ENCODE peak calls at places on chromosome 9, in six cellular contexts. One of them, this sample, is unnamed.

GRCh38 chr9:35844628-35845301 is 15.7 kb downstream of the TMEM8B start:
- DNase-seq in ovary: no peak
- DNase-seq in CD8-positive, alpha-beta T cell: no peak
- DNase-seq in heart left ventricle: peak
- DNase-seq in HL-60: peak
- DNase-seq in mucosa of descending colon: peak
- DNase-seq in this sample: no peak

GRCh38 chr9:124033348-124033747 is 21.8 kb downstream of the LHX2 start:
- DNase-seq in HL-60: no peak
- DNase-seq in ovary: no peak
- DNase-seq in mucosa of descending colon: no peak
- DNase-seq in CD8-positive, alpha-beta T cell: no peak
- DNase-seq in heart left ventricle: no peak
- DNase-seq in this sample: no peak

GRCh38 chr9:73179594-73179993 is 27.9 kb downstream of the ANXA1 start:
- DNase-seq in mucosa of descending colon: no peak
- DNase-seq in heart left ventricle: no peak
- DNase-seq in CD8-positive, alpha-beta T cell: no peak
- DNase-seq in HL-60: no peak
- DNase-seq in ovary: no peak
- DNase-seq in this sample: no peak

GRCh38 chr9:112750111-112750766 is at the start of gene SNX30:
- DNase-seq in ovary: peak
- DNase-seq in CD8-positive, alpha-beta T cell: peak
- DNase-seq in heart left ventricle: peak
- DNase-seq in mucosa of descending colon: peak
- DNase-seq in HL-60: peak
- DNase-seq in this sample: peak

GRCh38 chr9:107712390-107712789 is 222.8 kb upstream of the KLF4 start:
- DNase-seq in HL-60: peak
- DNase-seq in mucosa of descending colon: no peak
- DNase-seq in heart left ventricle: no peak
- DNase-seq in CD8-positive, alpha-beta T cell: no peak
- DNase-seq in ovary: no peak
- DNase-seq in this sample: no peak

GRCh38 chr9:122334916-122335315 is 35.9 kb upstream of the PTGS1 start:
- DNase-seq in heart left ventricle: no peak
- DNase-seq in CD8-positive, alpha-beta T cell: no peak
- DNase-seq in HL-60: no peak
- DNase-seq in ovary: no peak
- DNase-seq in mucosa of descending colon: no peak
- DNase-seq in this sample: no peak

GRCh38 chr9:20526500-20527319 is 95.6 kb downstream of the MLLT3 start:
- DNase-seq in HL-60: no peak
- DNase-seq in mucosa of descending colon: no peak
- DNase-seq in CD8-positive, alpha-beta T cell: no peak
- DNase-seq in heart left ventricle: no peak
- DNase-seq in ovary: no peak
- DNase-seq in this sample: no peak

GRCh38 chr9:70959366-70959765 is 162.1 kb downstream of the TRPM3 start:
- DNase-seq in heart left ventricle: no peak
- DNase-seq in mucosa of descending colon: no peak
- DNase-seq in CD8-positive, alpha-beta T cell: no peak
- DNase-seq in HL-60: no peak
- DNase-seq in ovary: no peak
- DNase-seq in this sample: no peak

GRCh38 chr9:88355166-88355565 is 33.1 kb upstream of the SPIN1 start:
- DNase-seq in heart left ventricle: no peak
- DNase-seq in ovary: no peak
- DNase-seq in CD8-positive, alpha-beta T cell: no peak
- DNase-seq in HL-60: no peak
- DNase-seq in mucosa of descending colon: no peak
- DNase-seq in this sample: no peak

GRCh38 chr9:71620806-71621205 is 147.5 kb downstream of the CEMIP2 start:
- DNase-seq in mucosa of descending colon: no peak
- DNase-seq in heart left ventricle: no peak
- DNase-seq in ovary: no peak
- DNase-seq in CD8-positive, alpha-beta T cell: no peak
- DNase-seq in HL-60: no peak
- DNase-seq in this sample: no peak

GRCh38 chr9:88747768-88748167 is 212.8 kb downstream of the NXNL2 start:
- DNase-seq in mucosa of descending colon: no peak
- DNase-seq in heart left ventricle: no peak
- DNase-seq in CD8-positive, alpha-beta T cell: no peak
- DNase-seq in HL-60: peak
- DNase-seq in ovary: peak
- DNase-seq in this sample: no peak

GRCh38 chr9:112680731-112681402 is 37.0 kb downstream of the INIP start:
- DNase-seq in ovary: no peak
- DNase-seq in HL-60: no peak
- DNase-seq in mucosa of descending colon: no peak
- DNase-seq in heart left ventricle: no peak
- DNase-seq in CD8-positive, alpha-beta T cell: no peak
- DNase-seq in this sample: no peak

GRCh38 chr9:84261082-84261746 is 79.3 kb downstream of the SLC28A3 start:
- DNase-seq in HL-60: peak
- DNase-seq in heart left ventricle: peak
- DNase-seq in mucosa of descending colon: peak
- DNase-seq in ovary: peak
- DNase-seq in CD8-positive, alpha-beta T cell: peak
- DNase-seq in this sample: peak

GRCh38 chr9:107019216-107019615 is 156.2 kb downstream of the ZNF462 start:
- DNase-seq in HL-60: no peak
- DNase-seq in heart left ventricle: no peak
- DNase-seq in CD8-positive, alpha-beta T cell: no peak
- DNase-seq in ovary: no peak
- DNase-seq in mucosa of descending colon: no peak
- DNase-seq in this sample: no peak

GRCh38 chr9:129590466-129590865 is 30.4 kb downstream of the C9orf50 start:
- DNase-seq in heart left ventricle: no peak
- DNase-seq in mucosa of descending colon: no peak
- DNase-seq in CD8-positive, alpha-beta T cell: no peak
- DNase-seq in HL-60: no peak
- DNase-seq in ovary: no peak
- DNase-seq in this sample: no peak

GRCh38 chr9:36345103-36345846 is 54.8 kb downstream of the RNF38 start:
- DNase-seq in mucosa of descending colon: no peak
- DNase-seq in heart left ventricle: no peak
- DNase-seq in ovary: no peak
- DNase-seq in HL-60: no peak
- DNase-seq in CD8-positive, alpha-beta T cell: no peak
- DNase-seq in this sample: no peak

GRCh38 chr9:121271368-121272351 is 3.7 kb downstream of the GSN start:
- DNase-seq in mucosa of descending colon: no peak
- DNase-seq in CD8-positive, alpha-beta T cell: no peak
- DNase-seq in HL-60: peak
- DNase-seq in ovary: peak
- DNase-seq in heart left ventricle: peak
- DNase-seq in this sample: no peak

GRCh38 chr9:16530669-16531461 is 339.6 kb downstream of the BNC2 start:
- DNase-seq in heart left ventricle: no peak
- DNase-seq in ovary: peak
- DNase-seq in mucosa of descending colon: no peak
- DNase-seq in HL-60: peak
- DNase-seq in CD8-positive, alpha-beta T cell: no peak
- DNase-seq in this sample: no peak

GRCh38 chr9:111661150-111661801 is at the start of gene GNG10:
- DNase-seq in HL-60: peak
- DNase-seq in CD8-positive, alpha-beta T cell: peak
- DNase-seq in ovary: peak
- DNase-seq in heart left ventricle: peak
- DNase-seq in mucosa of descending colon: peak
- DNase-seq in this sample: peak

GRCh38 chr9:125825762-125826161 is 78.6 kb downstream of the PBX3 start:
- DNase-seq in mucosa of descending colon: no peak
- DNase-seq in CD8-positive, alpha-beta T cell: no peak
- DNase-seq in HL-60: no peak
- DNase-seq in heart left ventricle: no peak
- DNase-seq in ovary: no peak
- DNase-seq in this sample: no peak

GRCh38 chr9:129875181-129875611 is 39.9 kb downstream of the USP20 start:
- DNase-seq in HL-60: no peak
- DNase-seq in ovary: no peak
- DNase-seq in CD8-positive, alpha-beta T cell: no peak
- DNase-seq in heart left ventricle: no peak
- DNase-seq in mucosa of descending colon: no peak
- DNase-seq in this sample: no peak

GRCh38 chr9:125632321-125633115 is 74.5 kb downstream of the MAPKAP1 start:
- DNase-seq in heart left ventricle: no peak
- DNase-seq in HL-60: peak
- DNase-seq in CD8-positive, alpha-beta T cell: no peak
- DNase-seq in ovary: no peak
- DNase-seq in mucosa of descending colon: peak
- DNase-seq in this sample: no peak

GRCh38 chr9:28598396-28598795 is 1025.1 kb upstream of the C9orf72 start:
- DNase-seq in ovary: no peak
- DNase-seq in HL-60: no peak
- DNase-seq in mucosa of descending colon: no peak
- DNase-seq in CD8-positive, alpha-beta T cell: no peak
- DNase-seq in heart left ventricle: no peak
- DNase-seq in this sample: no peak

GRCh38 chr9:36486933-36487481 is 85.7 kb upstream of the MELK start:
- DNase-seq in HL-60: peak
- DNase-seq in heart left ventricle: peak
- DNase-seq in mucosa of descending colon: peak
- DNase-seq in ovary: peak
- DNase-seq in CD8-positive, alpha-beta T cell: peak
- DNase-seq in this sample: peak

GRCh38 chr9:121976751-121977150 is 116.4 kb downstream of the TTLL11 start:
- DNase-seq in CD8-positive, alpha-beta T cell: no peak
- DNase-seq in HL-60: no peak
- DNase-seq in mucosa of descending colon: no peak
- DNase-seq in heart left ventricle: no peak
- DNase-seq in ovary: no peak
- DNase-seq in this sample: no peak

GRCh38 chr9:131406567-131407436 is 12.9 kb downstream of the PRRC2B start:
- DNase-seq in HL-60: no peak
- DNase-seq in CD8-positive, alpha-beta T cell: no peak
- DNase-seq in ovary: no peak
- DNase-seq in mucosa of descending colon: no peak
- DNase-seq in heart left ventricle: no peak
- DNase-seq in this sample: no peak

GRCh38 chr9:68844623-68845612 is 139.9 kb downstream of the PIP5K1B start:
- DNase-seq in CD8-positive, alpha-beta T cell: no peak
- DNase-seq in ovary: peak
- DNase-seq in mucosa of descending colon: peak
- DNase-seq in heart left ventricle: no peak
- DNase-seq in HL-60: peak
- DNase-seq in this sample: no peak

GRCh38 chr9:73176450-73176875 is 24.8 kb downstream of the ANXA1 start:
- DNase-seq in ovary: no peak
- DNase-seq in CD8-positive, alpha-beta T cell: no peak
- DNase-seq in mucosa of descending colon: no peak
- DNase-seq in heart left ventricle: no peak
- DNase-seq in HL-60: no peak
- DNase-seq in this sample: no peak

GRCh38 chr9:109745335-109746283 is 34.4 kb upstream of the PALM2AKAP2 start:
- DNase-seq in HL-60: no peak
- DNase-seq in mucosa of descending colon: peak
- DNase-seq in ovary: peak
- DNase-seq in CD8-positive, alpha-beta T cell: no peak
- DNase-seq in heart left ventricle: peak
- DNase-seq in this sample: no peak

GRCh38 chr9:98567540-98568233 is 141.0 kb downstream of the GABBR2 start:
- DNase-seq in mucosa of descending colon: no peak
- DNase-seq in heart left ventricle: no peak
- DNase-seq in ovary: no peak
- DNase-seq in CD8-positive, alpha-beta T cell: no peak
- DNase-seq in HL-60: no peak
- DNase-seq in this sample: no peak
- TF ChIP-seq CTCF in mucosa of descending colon: no peak
- TF ChIP-seq CTCF in heart left ventricle: no peak
- TF ChIP-seq CTCF in ovary: no peak
- TF ChIP-seq CTCF in CD8-positive, alpha-beta T cell: no peak
- TF ChIP-seq CTCF in HL-60: no peak
- TF ChIP-seq CTCF in this sample: no peak

GRCh38 chr9:96453625-96454024 is 3.7 kb downstream of the HABP4 start:
- DNase-seq in HL-60: no peak
- DNase-seq in mucosa of descending colon: peak
- DNase-seq in heart left ventricle: no peak
- DNase-seq in ovary: no peak
- DNase-seq in CD8-positive, alpha-beta T cell: no peak
- DNase-seq in this sample: no peak
- TF ChIP-seq CTCF in HL-60: no peak
- TF ChIP-seq CTCF in mucosa of descending colon: no peak
- TF ChIP-seq CTCF in heart left ventricle: peak
- TF ChIP-seq CTCF in ovary: no peak
- TF ChIP-seq CTCF in CD8-positive, alpha-beta T cell: no peak
- TF ChIP-seq CTCF in this sample: no peak

GRCh38 chr9:90900130-90900529 is 98.5 kb downstream of the SYK start:
- DNase-seq in ovary: no peak
- DNase-seq in CD8-positive, alpha-beta T cell: no peak
- DNase-seq in heart left ventricle: peak
- DNase-seq in mucosa of descending colon: no peak
- DNase-seq in HL-60: no peak
- DNase-seq in this sample: no peak
- TF ChIP-seq CTCF in ovary: no peak
- TF ChIP-seq CTCF in CD8-positive, alpha-beta T cell: no peak
- TF ChIP-seq CTCF in heart left ventricle: peak
- TF ChIP-seq CTCF in mucosa of descending colon: no peak
- TF ChIP-seq CTCF in HL-60: no peak
- TF ChIP-seq CTCF in this sample: no peak

GRCh38 chr9:82410891-82411290 is 422.3 kb downstream of the SPATA31D1 start:
- DNase-seq in HL-60: no peak
- DNase-seq in CD8-positive, alpha-beta T cell: no peak
- DNase-seq in heart left ventricle: no peak
- DNase-seq in ovary: no peak
- DNase-seq in mucosa of descending colon: no peak
- DNase-seq in this sample: no peak

GRCh38 chr9:82404484-82405280 is 416.1 kb downstream of the SPATA31D1 start:
- DNase-seq in ovary: no peak
- DNase-seq in CD8-positive, alpha-beta T cell: no peak
- DNase-seq in mucosa of descending colon: no peak
- DNase-seq in heart left ventricle: no peak
- DNase-seq in HL-60: no peak
- DNase-seq in this sample: no peak

GRCh38 chr9:82412586-82412985 is 424.0 kb downstream of the SPATA31D1 start:
- DNase-seq in ovary: no peak
- DNase-seq in mucosa of descending colon: no peak
- DNase-seq in heart left ventricle: no peak
- DNase-seq in CD8-positive, alpha-beta T cell: no peak
- DNase-seq in HL-60: no peak
- DNase-seq in this sample: no peak

GRCh38 chr9:82410306-82410705 is 421.7 kb downstream of the SPATA31D1 start:
- DNase-seq in HL-60: no peak
- DNase-seq in mucosa of descending colon: no peak
- DNase-seq in ovary: no peak
- DNase-seq in CD8-positive, alpha-beta T cell: no peak
- DNase-seq in heart left ventricle: no peak
- DNase-seq in this sample: no peak

DNA sequence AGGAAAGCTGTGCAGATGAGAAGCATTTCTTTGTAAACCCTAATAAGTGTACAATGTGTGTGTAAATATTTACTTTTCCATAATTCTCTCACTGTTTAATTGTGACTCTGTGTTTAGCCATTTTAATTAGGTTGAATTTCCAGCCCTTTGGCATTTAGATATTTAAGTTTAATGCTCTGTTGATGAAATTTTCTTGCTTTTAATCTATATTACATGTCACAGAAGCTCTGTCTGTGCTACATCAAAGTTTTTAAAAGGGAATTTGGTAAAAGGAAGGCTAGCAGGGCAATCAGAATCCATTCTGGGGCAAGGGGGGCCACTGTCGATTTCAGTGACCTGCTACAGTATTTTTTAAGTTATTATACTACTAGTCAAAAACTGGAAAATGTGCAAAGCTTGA is 418.1 kb downstream of the SPATA31D1 start:
- DNase-seq in CD8-positive, alpha-beta T cell: no peak
- DNase-seq in heart left ventricle: no peak
- DNase-seq in ovary: no peak
- DNase-seq in mucosa of descending colon: no peak
- DNase-seq in HL-60: no peak
- DNase-seq in this sample: no peak
- TF ChIP-seq CTCF in CD8-positive, alpha-beta T cell: no peak
- TF ChIP-seq CTCF in heart left ventricle: no peak
- TF ChIP-seq CTCF in ovary: no peak
- TF ChIP-seq CTCF in mucosa of descending colon: no peak
- TF ChIP-seq CTCF in HL-60: no peak
- TF ChIP-seq CTCF in this sample: no peak